ENCODE peak calls at places on chromosomes 16 and 17, in nine cellular contexts. K is mesothelial cell of epicardium; X is GM23338; T is psoas muscle; I is lower leg skin; D is AG09319; G is cardiac fibroblast; U is GM06990; O is CD8-positive, alpha-beta T cell. S is an unnamed sample.

GRCh38 chr16:67504190-67505021 is 21.1 kb upstream of the AGRP start:
- DNase-seq in T (peak), I (peak), O (peak), X (no peak), U (peak), G (no peak), K (no peak), D (no peak), S (peak)

GRCh38 chr17:61253293-61253801 is 146.3 kb upstream of the TBX2 start:
- DNase-seq in U (no peak), G (peak), D (no peak), K (no peak), O (no peak), I (no peak), T (peak), X (no peak), S (no peak)

GRCh38 chr16:58299757-58300349 is 5.0 kb upstream of the PRSS54 start:
- DNase-seq in I (no peak), D (no peak), G (peak), O (no peak), X (peak), K (no peak), U (no peak), T (no peak), S (no peak)

GRCh38 chr17:10357768-10358167 is 15.0 kb downstream of the MYH13 start:
- DNase-seq in U (peak), X (peak), O (no peak), T (no peak), D (no peak), G (no peak), I (no peak), K (no peak), S (no peak)

GRCh38 chr17:12693640-12694039 is 27.9 kb downstream of the MYOCD start:
- DNase-seq in X (no peak), G (no peak), D (no peak), T (no peak), I (no peak), K (no peak), U (no peak), O (no peak), S (no peak)

GRCh38 chr17:59572301-59572924 is 7.0 kb downstream of the DHX40 start:
- DNase-seq in O (no peak), I (no peak), X (no peak), G (peak), U (peak), T (no peak), D (no peak), K (no peak), S (no peak)

GRCh38 chr16:10989494-10989893 is 45.1 kb downstream of the CLEC16A start:
- DNase-seq in I (no peak), O (no peak), G (no peak), X (no peak), D (no peak), U (no peak), K (no peak), T (no peak), S (no peak)

GRCh38 chr16:1174477-1175357 is 21.8 kb downstream of the CACNA1H start:
- DNase-seq in X (no peak), O (no peak), T (no peak), I (no peak), G (no peak), K (no peak), U (no peak), D (no peak), S (peak)

GRCh38 chr17:74152591-74153455 is 50.7 kb upstream of the RPL38 start:
- DNase-seq in O (no peak), U (no peak), K (no peak), G (peak), X (no peak), D (no peak), I (no peak), T (no peak), S (no peak)

GRCh38 chr17:14950216-14950615 is 314.9 kb downstream of the PMP22 start:
- DNase-seq in I (no peak), X (no peak), O (no peak), K (no peak), D (no peak), T (no peak), G (no peak), U (no peak), S (peak)

GRCh38 chr17:49957350-49957749 is 11.6 kb upstream of the DLX4 start:
- DNase-seq in O (no peak), X (no peak), U (no peak), T (no peak), I (no peak), D (no peak), G (no peak), K (no peak), S (no peak)

GRCh38 chr16:71555230-71555891 is 21.5 kb downstream of the TAT start:
- DNase-seq in G (peak), T (no peak), K (no peak), U (no peak), D (no peak), I (no peak), X (no peak), O (no peak), S (no peak)

GRCh38 chr16:74700206-74701040 is at the start of gene MLKL:
- DNase-seq in T (peak), D (no peak), O (peak), K (no peak), X (peak), G (peak), I (peak), U (peak), S (no peak)

GRCh38 chr17:8481089-8481488 is 45.4 kb downstream of the NDEL1 start:
- DNase-seq in D (no peak), I (no peak), U (no peak), K (no peak), X (no peak), G (no peak), O (no peak), T (no peak), S (no peak)

GRCh38 chr16:48250520-48251278 is 3.4 kb upstream of the ABCC11 start:
- DNase-seq in X (no peak), U (no peak), D (peak), I (no peak), T (no peak), O (no peak), G (no peak), K (no peak), S (no peak)
- TF ChIP-seq CTCF in X (no peak), U (no peak), D (no peak), I (no peak), T (no peak), O (no peak), G (no peak), K (no peak), S (no peak)

DNA sequence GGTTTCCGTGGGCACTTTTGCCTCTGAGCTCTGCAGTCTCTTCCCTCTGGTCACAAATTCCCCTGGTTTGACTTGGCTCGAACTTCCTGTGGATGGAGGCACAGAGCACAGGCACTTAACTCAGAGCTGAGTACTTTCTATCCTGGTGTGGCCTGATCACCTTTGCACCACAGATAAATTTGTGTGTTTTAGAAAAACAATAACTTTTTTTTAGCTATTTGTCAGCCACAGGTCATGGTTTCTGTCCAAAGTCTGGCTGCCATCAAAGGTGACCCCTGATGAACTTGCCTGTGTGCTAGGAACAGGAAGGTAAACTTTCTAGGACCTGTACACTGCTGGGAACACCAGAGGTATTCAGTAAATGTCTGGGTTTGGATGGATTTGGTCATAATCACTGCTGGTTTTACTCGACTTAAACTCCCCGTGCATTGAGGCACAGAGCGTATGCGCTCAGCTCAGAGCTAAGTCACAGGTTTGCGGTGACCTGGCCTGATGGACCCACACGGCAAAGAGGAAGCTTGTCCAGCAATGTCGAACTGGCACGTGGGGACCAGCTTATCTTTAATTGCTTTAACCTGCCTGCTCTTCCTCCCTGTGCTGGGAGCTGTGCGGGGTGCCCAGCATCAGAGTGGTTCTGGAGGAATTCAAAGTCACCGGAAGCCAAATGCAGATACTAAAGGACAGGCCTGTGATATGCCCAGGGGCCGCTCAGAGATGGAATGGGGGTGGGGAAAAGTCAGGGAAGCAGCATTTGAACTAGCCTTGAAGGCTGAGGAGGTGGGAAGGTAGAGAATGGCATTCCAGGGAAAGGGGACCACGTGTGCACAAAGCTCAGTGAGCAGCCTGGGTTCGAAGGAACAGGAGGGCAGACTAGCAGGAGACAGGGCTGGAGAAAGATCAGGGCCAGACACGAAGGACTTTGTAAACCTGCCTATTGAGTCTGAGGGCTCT is 12.9 kb downstream of the SLC13A5 start:
- DNase-seq in O (no peak), U (no peak), X (no peak), K (no peak), D (no peak), I (no peak), G (no peak), T (no peak), S (no peak)
- TF ChIP-seq CTCF in O (no peak), U (no peak), X (no peak), K (no peak), D (no peak), I (peak), G (no peak), T (no peak), S (no peak)

GRCh38 chr17:29585080-29585751 is 4.2 kb downstream of the GIT1 start:
- DNase-seq in O (no peak), U (no peak), I (no peak), K (no peak), G (peak), D (no peak), T (no peak), X (peak), S (no peak)
- TF ChIP-seq CTCF in O (peak), U (peak), I (no peak), K (no peak), G (peak), D (peak), T (no peak), X (peak), S (peak)

GRCh38 chr16:15888072-15888976 is at the start of gene CEP20:
- DNase-seq in D (peak), K (peak), T (peak), G (peak), I (peak), U (peak), O (peak), X (peak), S (peak)
- TF ChIP-seq CTCF in D (no peak), K (no peak), T (no peak), G (no peak), I (no peak), U (no peak), O (no peak), X (no peak), S (no peak)

GRCh38 chr16:81265658-81266451 is 27.4 kb downstream of the BCO1 start:
- DNase-seq in X (no peak), O (no peak), G (peak), K (no peak), D (peak), T (peak), I (peak), U (no peak), S (no peak)

GRCh38 chr16:81264386-81264785 is 25.9 kb downstream of the BCO1 start:
- DNase-seq in X (no peak), D (no peak), G (no peak), I (no peak), U (no peak), K (no peak), T (no peak), O (no peak), S (no peak)

GRCh38 chr16:81261049-81261648 is 22.7 kb downstream of the BCO1 start:
- DNase-seq in U (no peak), G (no peak), O (no peak), I (no peak), X (peak), K (no peak), T (no peak), D (no peak), S (no peak)

GRCh38 chr16:81265052-81265451 is 26.6 kb downstream of the BCO1 start:
- DNase-seq in D (no peak), T (no peak), X (no peak), K (no peak), I (no peak), G (no peak), U (no peak), O (no peak), S (no peak)

GRCh38 chr16:81263470-81264200 is 25.1 kb downstream of the BCO1 start:
- DNase-seq in T (no peak), D (no peak), O (no peak), G (peak), K (no peak), I (no peak), U (no peak), X (peak), S (no peak)
- TF ChIP-seq CTCF in T (no peak), D (no peak), O (no peak), G (peak), K (no peak), I (no peak), U (peak), X (peak), S (no peak)

DNA sequence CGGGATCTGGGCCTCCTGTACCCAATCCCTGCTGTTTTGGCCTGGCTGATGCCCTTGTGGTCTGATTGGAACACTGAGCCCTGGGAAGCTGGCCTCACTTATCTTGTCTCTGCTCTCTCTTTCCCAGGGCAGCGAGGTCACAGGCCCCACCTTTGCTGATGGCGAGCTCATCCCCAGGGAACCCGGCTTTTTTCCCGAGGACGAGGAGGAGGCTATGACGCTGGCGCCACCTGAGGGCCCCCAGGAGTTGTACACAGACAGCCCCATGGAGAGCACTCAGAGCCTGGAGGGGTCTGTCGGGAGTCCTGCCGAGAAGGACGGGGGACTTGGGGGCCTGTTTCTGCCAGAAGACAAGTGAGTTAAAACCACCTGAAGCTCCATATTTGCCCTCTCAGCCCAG is 126.0 kb downstream of the RAB11FIP4 start:
- DNase-seq in K (no peak), T (no peak), I (no peak), U (no peak), O (no peak), G (no peak), D (no peak), X (peak), S (no peak)
- TF ChIP-seq CTCF in K (no peak), T (peak), I (no peak), U (peak), O (peak), G (no peak), D (peak), X (peak), S (peak)

GRCh38 chr17:17780941-17781590 is 55.7 kb downstream of the SREBF1 start:
- DNase-seq in O (no peak), X (peak), I (no peak), K (peak), G (peak), U (no peak), T (peak), D (no peak), S (peak)
- TF ChIP-seq CTCF in O (no peak), X (peak), I (no peak), K (no peak), G (no peak), U (no peak), T (no peak), D (no peak), S (peak)

GRCh38 chr16:9119795-9120194 is 28.4 kb downstream of the HAPSTR1 start:
- DNase-seq in U (no peak), T (no peak), G (peak), O (no peak), I (peak), X (no peak), K (no peak), D (peak), S (peak)
- TF ChIP-seq CTCF in U (no peak), T (no peak), G (no peak), O (no peak), I (no peak), X (no peak), K (no peak), D (peak), S (peak)

DNA sequence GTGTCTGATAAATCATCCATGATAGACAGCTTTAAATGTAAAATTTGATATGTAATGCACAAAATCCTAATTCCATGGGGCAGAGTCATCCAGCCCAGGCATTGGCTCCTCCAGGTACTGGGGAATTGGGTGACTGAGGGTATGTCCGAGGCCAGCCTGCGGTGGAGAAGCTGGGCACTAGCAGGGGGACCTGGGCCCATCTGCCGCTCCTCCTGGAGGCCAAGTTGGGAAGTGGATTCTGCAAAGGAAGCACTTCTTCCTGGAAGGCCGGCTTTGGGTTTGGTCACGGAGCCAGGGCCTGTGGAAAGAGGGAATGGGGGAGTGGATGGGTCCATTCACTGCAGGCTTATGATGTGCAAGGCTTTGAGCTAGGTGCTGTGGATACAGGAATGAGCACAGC is 85.8 kb downstream of the GNAO1 start:
- DNase-seq in U (no peak), D (no peak), G (no peak), K (no peak), T (no peak), I (no peak), X (peak), O (no peak), S (no peak)
- TF ChIP-seq CTCF in U (no peak), D (no peak), G (no peak), K (peak), T (no peak), I (no peak), X (peak), O (no peak), S (peak)

S was measured in astrocyte of the spinal cord.